ENCODE peak calls at places on chromosomes 6 and 20, in six cellular contexts. G, H, I, X, B and E are unnamed samples.

GRCh38 chr20:18628330-18628941 is 40.6 kb downstream of the DTD1 start:
- DNase-seq in G (peak), H (no peak), I (no peak), X (no peak), B (no peak), E (no peak)

GRCh38 chr6:4973972-4974885 is 29.6 kb downstream of the RPP40 start:
- DNase-seq in G (no peak), H (no peak), I (no peak), X (peak), B (peak), E (no peak)

GRCh38 chr20:46551508-46552280 is 1.2 kb upstream of the OCSTAMP start:
- DNase-seq in G (no peak), H (no peak), I (no peak), X (no peak), B (no peak), E (no peak)

GRCh38 chr6:26157150-26157837 is 70.1 kb downstream of the HFE start:
- DNase-seq in G (peak), H (peak), I (peak), X (no peak), B (peak), E (peak)

GRCh38 chr6:118495639-118496296 is 52.3 kb upstream of the PLN start:
- DNase-seq in G (no peak), H (no peak), I (no peak), X (peak), B (no peak), E (no peak)

GRCh38 chr6:129659590-129660345 is 50.2 kb downstream of the ARHGAP18 start:
- DNase-seq in G (no peak), H (no peak), I (no peak), X (no peak), B (no peak), E (no peak)

GRCh38 chr20:14334306-14334930 is 3.0 kb downstream of the FLRT3 start:
- DNase-seq in G (no peak), H (peak), I (no peak), X (peak), B (no peak), E (no peak)

GRCh38 chr6:17505062-17505476 is 95.0 kb upstream of the FAM8A1 start:
- DNase-seq in G (no peak), H (peak), I (no peak), X (peak), B (no peak), E (no peak)

GRCh38 chr20:17501701-17502100 is 29.5 kb downstream of the BFSP1 start:
- DNase-seq in G (no peak), H (no peak), I (no peak), X (no peak), B (no peak), E (peak)

GRCh38 chr20:46185353-46185752 is 67.2 kb downstream of the CD40 start:
- DNase-seq in G (no peak), H (no peak), I (no peak), X (no peak), B (no peak), E (no peak)

GRCh38 chr6:34929241-34929978 is 40.4 kb downstream of the ANKS1A start:
- DNase-seq in G (no peak), H (no peak), I (no peak), X (no peak), B (no peak), E (no peak)

GRCh38 chr6:83231146-83231545 is 38.0 kb downstream of the RWDD2A start:
- DNase-seq in G (no peak), H (no peak), I (no peak), X (peak), B (no peak), E (no peak)

GRCh38 chr6:44642870-44643522 is 255.5 kb downstream of the CDC5L start:
- DNase-seq in G (no peak), H (no peak), I (no peak), X (peak), B (no peak), E (no peak)